ENCODE peak calls at places on chromosomes 16 and 17, in five cellular contexts. U is thoracic aorta, J is uterus, Z is BJ, E is heart right ventricle. P is an unnamed sample.

GRCh38 chr16:11232852-11233726 is 22.9 kb downstream of the SOCS1 start:
- DNase-seq in E (peak), Z (no peak), J (no peak), U (no peak), P (no peak)

GRCh38 chr17:72004476-72005331 is 116.1 kb upstream of the SOX9 start:
- DNase-seq in Z (no peak), U (no peak), E (no peak), J (no peak), P (no peak)

GRCh38 chr16:77794586-77794985 is 6.2 kb downstream of the VAT1L start:
- DNase-seq in U (no peak), E (no peak), J (no peak), Z (peak), P (no peak)

GRCh38 chr17:69390735-69391501 is 23.6 kb upstream of the MAP2K6 start:
- DNase-seq in E (no peak), Z (no peak), U (no peak), J (no peak), P (no peak)

GRCh38 chr16:12229759-12230594 is 253.4 kb downstream of the SNX29 start:
- DNase-seq in E (no peak), Z (peak), U (no peak), J (no peak), P (no peak)

GRCh38 chr17:41009301-41009760 is 403 bp upstream of the KRTAP3-1 start:
- DNase-seq in E (no peak), Z (no peak), J (no peak), U (no peak), P (peak)

GRCh38 chr16:85620403-85620802 is 7.3 kb downstream of the GSE1 start:
- DNase-seq in Z (no peak), E (no peak), U (no peak), J (no peak), P (no peak)

GRCh38 chr17:43434902-43435319 is 36.1 kb downstream of the ARL4D start:
- DNase-seq in Z (no peak), U (no peak), J (no peak), E (no peak), P (no peak)

GRCh38 chr17:80339731-80340456 is 75.1 kb upstream of the ENDOV start:
- DNase-seq in E (no peak), U (no peak), Z (no peak), J (no peak), P (no peak)

GRCh38 chr16:67177743-67178699 is 5.7 kb downstream of the MATCAP1 start:
- DNase-seq in U (no peak), E (no peak), J (no peak), Z (no peak), P (peak)
- TF ChIP-seq CTCF in U (peak), E (no peak), J (no peak), Z (peak), P (no peak)

GRCh38 chr17:2174471-2175293 is 119.8 kb downstream of the HIC1 start:
- DNase-seq in E (peak), U (no peak), Z (no peak), J (peak), P (no peak)
- TF ChIP-seq CTCF in E (no peak), U (peak), Z (peak), J (no peak), P (no peak)

GRCh38 chr16:82671743-82672142 is 45.0 kb downstream of the CDH13 start:
- DNase-seq in E (no peak), Z (no peak), J (no peak), U (no peak), P (no peak)
- TF ChIP-seq CTCF in E (peak), Z (no peak), J (no peak), U (no peak), P (no peak)

GRCh38 chr16:57299719-57300386 is 15.4 kb upstream of the PLLP start:
- DNase-seq in U (peak), J (peak), E (peak), Z (peak), P (peak)

GRCh38 chr16:57301126-57301817 is 16.8 kb upstream of the PLLP start:
- DNase-seq in U (no peak), J (peak), Z (no peak), E (no peak), P (no peak)

GRCh38 chr16:57297856-57298255 is 13.4 kb upstream of the PLLP start:
- DNase-seq in J (no peak), U (no peak), Z (no peak), E (no peak), P (no peak)

GRCh38 chr16:57300387-57301125 is 16.1 kb upstream of the PLLP start:
- DNase-seq in Z (peak), J (peak), U (peak), E (peak), P (peak)

GRCh38 chr16:57299009-57299718 is 14.7 kb upstream of the PLLP start:
- DNase-seq in U (peak), Z (peak), J (peak), E (peak), P (peak)
- TF ChIP-seq CTCF in U (no peak), Z (peak), J (no peak), E (no peak), P (no peak)

GRCh38 chr17:75012320-75013076 is at the start of gene MRPL58:
- DNase-seq in Z (no peak), U (peak), J (peak), E (peak), P (peak)

GRCh38 chr17:75009139-75009724 is 3.2 kb upstream of the MRPL58 start:
- DNase-seq in J (no peak), Z (no peak), E (no peak), U (no peak), P (no peak)

GRCh38 chr17:75011788-75012319 is 616 bp upstream of the MRPL58 start:
- DNase-seq in J (peak), E (peak), U (no peak), Z (no peak), P (peak)

GRCh38 chr17:75013077-75013391 is 564 bp downstream of the MRPL58 start:
- DNase-seq in E (no peak), U (no peak), Z (no peak), J (no peak), P (no peak)

GRCh38 chr17:75010683-75011406 is 1.6 kb upstream of the MRPL58 start:
- DNase-seq in J (peak), E (peak), U (no peak), Z (no peak), P (peak)
- TF ChIP-seq CTCF in J (no peak), E (no peak), U (no peak), Z (no peak), P (no peak)

DNA sequence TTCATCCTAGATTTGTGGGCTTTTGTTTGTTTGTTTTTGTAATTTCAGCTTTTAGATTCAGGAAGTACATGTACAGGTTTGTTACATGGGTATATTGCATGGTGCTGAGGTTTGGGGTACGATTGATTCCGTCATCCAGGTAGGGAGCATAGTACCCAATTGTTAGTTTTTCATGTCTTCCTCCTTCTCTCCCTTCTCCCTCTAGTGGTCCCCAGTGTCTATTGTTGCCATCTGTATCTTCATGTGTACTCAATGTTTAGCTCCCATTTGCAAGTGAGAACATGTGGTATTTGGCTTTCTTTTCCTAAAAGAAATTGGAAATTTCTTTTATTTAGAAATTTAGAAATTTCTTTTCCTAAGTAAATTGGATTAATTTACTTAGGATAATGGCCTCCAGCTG is 37.1 kb upstream of the BCAS3 start:
- DNase-seq in U (no peak), E (no peak), Z (no peak), J (no peak), P (no peak)
- TF ChIP-seq CTCF in U (peak), E (peak), Z (peak), J (no peak), P (no peak)

DNA sequence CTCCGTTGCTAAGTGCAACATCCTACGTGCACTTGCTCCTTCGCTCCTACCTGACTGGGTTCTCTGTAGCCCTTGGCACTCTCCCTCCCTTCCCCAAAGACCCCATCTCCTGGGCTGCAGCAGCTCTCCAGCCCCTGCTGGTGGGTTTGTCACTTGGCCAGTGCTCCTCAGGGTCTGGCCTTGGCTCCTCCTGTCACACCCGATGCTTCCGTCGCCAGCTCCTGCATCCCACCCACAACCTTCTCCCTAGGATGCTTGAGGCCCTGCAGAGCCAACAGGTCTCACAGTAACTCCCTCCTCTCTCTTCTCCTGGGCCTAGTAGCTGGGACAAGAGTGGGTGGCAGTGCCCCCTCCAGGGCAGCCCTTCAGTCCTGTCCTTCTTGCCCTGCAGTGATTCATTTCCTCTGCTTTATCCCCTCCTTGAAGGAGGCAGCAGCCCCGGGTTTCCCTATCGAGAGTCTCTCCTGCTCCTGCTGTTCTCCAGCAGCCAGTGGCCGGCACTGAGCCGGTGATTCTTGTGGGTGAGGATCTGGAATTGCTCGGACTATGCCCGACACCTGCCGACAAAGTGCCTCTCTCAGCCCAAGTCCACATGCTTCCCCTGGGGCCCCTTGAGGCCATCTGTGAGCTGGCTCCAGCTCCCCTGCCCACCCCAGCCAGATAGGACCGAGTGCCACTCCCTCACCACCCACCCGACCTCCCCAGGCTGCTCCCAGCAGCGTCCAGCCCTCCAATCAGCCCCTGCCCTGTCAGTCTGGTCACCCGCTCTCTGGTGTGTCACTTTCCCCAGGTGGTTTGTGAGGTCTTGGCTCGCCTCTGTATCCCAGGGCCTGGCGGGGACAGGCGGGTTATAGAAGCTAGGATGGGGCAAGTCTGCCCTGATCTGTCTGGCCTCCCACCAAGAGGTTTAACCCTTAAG is 3.8 kb downstream of the LITAFD start:
- DNase-seq in J (no peak), U (no peak), E (no peak), Z (no peak), P (peak)
- TF ChIP-seq CTCF in J (no peak), U (no peak), E (no peak), Z (peak), P (peak)

GRCh38 chr17:77456951-77457548 is 316.3 kb downstream of the SEC14L1 start:
- DNase-seq in U (no peak), J (no peak), Z (no peak), E (no peak), P (no peak)
- TF ChIP-seq CTCF in U (no peak), J (no peak), Z (no peak), E (no peak), P (no peak)

GRCh38 chr17:5043524-5043923 is 8.3 kb upstream of the SLC52A1 start:
- DNase-seq in U (no peak), J (no peak), E (no peak), Z (no peak), P (no peak)
- TF ChIP-seq CTCF in U (no peak), J (no peak), E (no peak), Z (no peak), P (no peak)

P was measured in Calu3.